ENCODE peak calls at places on chromosomes 11 and 22, in nine cellular contexts. Z, V, S, A, U, G, F, H and J are unnamed samples.

GRCh38 chr22:46827072-46827780 is 64.8 kb downstream of the TBC1D22A start:
- DNase-seq in V (no peak), A (peak; percentile 68), G (no peak), H (no peak), S (no peak), Z (no peak), F (no peak), U (no peak), J (no peak)

GRCh38 chr11:2549080-2549479 is 104.3 kb downstream of the KCNQ1 start:
- DNase-seq in G (no peak), U (no peak), V (no peak), S (no peak), H (no peak), F (no peak), Z (no peak), A (no peak), J (no peak)

GRCh38 chr11:111720801-111721494 is 45.2 kb downstream of the PPP2R1B start:
- DNase-seq in Z (no peak), A (no peak), U (no peak), H (no peak), S (no peak), F (no peak), V (no peak), G (no peak), J (no peak)

GRCh38 chr11:47259178-47259977 is 1.6 kb downstream of the NR1H3 start:
- DNase-seq in S (peak; percentile 53), F (no peak), H (no peak), U (peak; percentile 82), V (no peak), A (peak; percentile 75), G (no peak), Z (no peak), J (no peak)

GRCh38 chr11:46505741-46506485 is 87.9 kb downstream of the AMBRA1 start:
- DNase-seq in A (no peak), S (no peak), V (no peak), F (no peak), H (no peak), Z (no peak), U (no peak), G (no peak), J (no peak)

GRCh38 chr22:32660292-32660691 is 141.2 kb upstream of the TIMP3 start:
- DNase-seq in U (peak; percentile 16), S (peak; percentile 73), V (peak; percentile 15), Z (peak; percentile 16), F (no peak), H (no peak), G (peak; percentile 49), A (peak; percentile 79), J (peak; percentile 43)

GRCh38 chr11:37259734-37260133 is 661.7 kb upstream of the RAG2 start:
- DNase-seq in H (no peak), G (no peak), V (no peak), A (no peak), F (no peak), U (no peak), S (no peak), Z (no peak), J (no peak)

GRCh38 chr11:96322775-96323642 is 20.0 kb downstream of the MAML2 start:
- DNase-seq in H (no peak), A (no peak), V (no peak), S (no peak), F (no peak), G (no peak), Z (no peak), U (no peak), J (no peak)

GRCh38 chr22:28714043-28714442 is 27.6 kb downstream of the CHEK2 start:
- DNase-seq in S (peak; percentile 36), V (no peak), H (no peak), U (no peak), A (no peak), F (no peak), G (no peak), Z (no peak), J (no peak)

GRCh38 chr11:113531575-113532451 is 56.6 kb upstream of the DRD2 start:
- DNase-seq in S (no peak), V (no peak), F (no peak), G (no peak), Z (no peak), H (no peak), A (no peak), U (no peak), J (no peak)

GRCh38 chr11:18650353-18650752 is 16.2 kb upstream of the SPTY2D1 start:
- DNase-seq in A (no peak), S (no peak), V (no peak), Z (no peak), G (no peak), U (no peak), F (no peak), H (no peak), J (no peak)

GRCh38 chr11:119024430-119025098 is 6.0 kb downstream of the TRAPPC4 start:
- DNase-seq in V (no peak), G (no peak), F (no peak), A (no peak), Z (no peak), S (no peak), U (no peak), H (no peak), J (no peak)

GRCh38 chr11:73176145-73176891 is 34.2 kb upstream of the FCHSD2 start:
- DNase-seq in V (no peak), G (no peak), A (no peak), U (no peak), F (no peak), S (no peak), H (no peak), Z (no peak), J (no peak)

GRCh38 chr11:45304111-45304991 is 18.2 kb upstream of the SYT13 start:
- DNase-seq in V (no peak), Z (no peak), S (no peak), H (no peak), F (no peak), U (no peak), A (no peak), G (no peak), J (no peak)

GRCh38 chr11:6681949-6682348 is 1.2 kb downstream of the MRPL17 start:
- DNase-seq in A (peak; percentile 12), Z (no peak), G (no peak), U (peak; percentile 8), H (no peak), V (no peak), F (no peak), S (no peak), J (no peak)

GRCh38 chr11:59641156-59641555 is 25.6 kb upstream of the OSBP start:
- DNase-seq in V (no peak), Z (no peak), G (no peak), H (no peak), A (no peak), F (no peak), S (peak; percentile 15), U (peak; percentile 71), J (no peak)

GRCh38 chr22:17581631-17582030 is 18.3 kb downstream of the SLC25A18 start:
- DNase-seq in H (no peak), S (no peak), F (no peak), U (no peak), G (no peak), A (no peak), V (no peak), Z (no peak), J (no peak)

GRCh38 chr11:1825039-1825740 is 9.6 kb upstream of the SYT8 start:
- DNase-seq in H (no peak), F (no peak), Z (no peak), G (no peak), S (no peak), U (no peak), A (peak; percentile 96), V (no peak), J (no peak)

GRCh38 chr11:17481905-17482304 is 5.3 kb upstream of the ABCC8 start:
- DNase-seq in Z (no peak), U (no peak), V (no peak), S (no peak), A (no peak), F (no peak), H (no peak), G (no peak), J (no peak)